ENCODE peak calls at places on chromosomes 13 and 19, in four cellular contexts. M is tibial nerve, T is kidney epithelial cell, D is transverse colon. Z is an unnamed sample.

GRCh38 chr13:66864627-66865026 is 365.5 kb downstream of the PCDH9 start:
- DNase-seq in T (no peak), M (no peak), D (no peak), Z (no peak)

GRCh38 chr19:13959962-13960862 is 7.9 kb downstream of the DCAF15 start:
- DNase-seq in D (no peak), T (no peak), M (no peak), Z (no peak)

GRCh38 chr13:101202590-101202989 is 213.7 kb downstream of the NALCN start:
- DNase-seq in D (no peak), M (no peak), T (no peak), Z (no peak)

GRCh38 chr13:26062853-26063444 is 11.1 kb upstream of the SHISA2 start:
- DNase-seq in T (no peak), D (peak), M (no peak), Z (no peak)

GRCh38 chr13:40666905-40667621 is 622 bp upstream of the FOXO1 start:
- DNase-seq in M (peak), T (no peak), D (peak), Z (no peak)

GRCh38 chr13:46578590-46578975 is 25.6 kb downstream of the LRCH1 start:
- DNase-seq in M (no peak), T (no peak), D (no peak), Z (no peak)

GRCh38 chr13:44064376-44064775 is 184.7 kb downstream of the LACC1 start:
- DNase-seq in D (no peak), T (no peak), M (no peak), Z (no peak)

GRCh38 chr19:57099199-57099661 is 20.6 kb upstream of the USP29 start:
- DNase-seq in M (no peak), D (peak), T (no peak), Z (no peak)

GRCh38 chr19:11678504-11678903 is 60.2 kb downstream of the ZNF823 start:
- DNase-seq in T (no peak), M (no peak), D (no peak), Z (no peak)

GRCh38 chr13:60716296-60716695 is 319.3 kb downstream of the TDRD3 start:
- DNase-seq in D (no peak), T (no peak), M (no peak), Z (no peak)

GRCh38 chr19:10538204-10538603 is 5.5 kb upstream of the ATG4D start:
- DNase-seq in D (no peak), T (no peak), M (no peak), Z (no peak)

GRCh38 chr13:37074703-37075102 is 15.2 kb upstream of the SUPT20H start:
- DNase-seq in T (peak), D (no peak), M (no peak), Z (no peak)

GRCh38 chr19:58563034-58563573 is 4.7 kb upstream of the UBE2M start:
- DNase-seq in M (no peak), D (no peak), T (no peak), Z (no peak)

GRCh38 chr19:6861683-6862286 is 25.6 kb upstream of the ADGRE1 start:
- DNase-seq in D (no peak), T (no peak), M (no peak), Z (no peak)

GRCh38 chr19:19530423-19530804 is 1.7 kb downstream of the YJEFN3 start:
- DNase-seq in D (no peak), M (no peak), T (no peak), Z (no peak)

GRCh38 chr19:34479396-34479795 is 2.2 kb upstream of the WTIP start:
- DNase-seq in D (no peak), T (no peak), M (no peak), Z (no peak)

GRCh38 chr19:2070436-2070827 is 19.4 kb upstream of the MKNK2 start:
- DNase-seq in T (no peak), M (no peak), D (peak), Z (no peak)

GRCh38 chr13:58025821-58026220 is 394.3 kb downstream of the PCDH17 start:
- DNase-seq in T (no peak), M (no peak), D (no peak), Z (peak)

GRCh38 chr19:16025108-16026101 is 50.9 kb upstream of the TPM4 start:
- DNase-seq in M (no peak), T (peak), D (peak), Z (peak)

GRCh38 chr13:41802033-41802683 is 158.8 kb downstream of the VWA8 start:
- DNase-seq in T (no peak), D (no peak), M (no peak), Z (no peak)

GRCh38 chr13:24032252-24032651 is 128.3 kb upstream of the SPATA13 start:
- DNase-seq in D (no peak), T (no peak), M (no peak), Z (peak)

GRCh38 chr13:80504453-80504852 is 163.5 kb upstream of the SPRY2 start:
- DNase-seq in T (no peak), M (no peak), D (no peak), Z (no peak)

GRCh38 chr19:33677745-33678426 is 56.1 kb downstream of the CHST8 start:
- DNase-seq in T (no peak), M (no peak), D (no peak), Z (no peak)

GRCh38 chr19:662207-662961 is 630 bp downstream of the RNF126 start:
- DNase-seq in D (peak), M (no peak), T (no peak), Z (no peak)

GRCh38 chr19:3375221-3376088 is 9.1 kb downstream of the NFIC start:
- DNase-seq in T (no peak), D (peak), M (peak), Z (no peak)

GRCh38 chr19:55836340-55836739 is at the start of gene NLRP4:
- DNase-seq in D (no peak), M (no peak), T (no peak), Z (no peak)

GRCh38 chr13:71864094-71864980 is 2.7 kb downstream of the DACH1 start:
- DNase-seq in D (peak), M (no peak), T (no peak), Z (no peak)

GRCh38 chr19:49020931-49021895 is 2.9 kb downstream of the CGB3 start:
- DNase-seq in D (no peak), M (no peak), T (no peak), Z (no peak)

GRCh38 chr19:48613852-48614435 is 932 bp downstream of the FAM83E start:
- DNase-seq in M (no peak), D (no peak), T (no peak), Z (no peak)

GRCh38 chr19:46019270-46019669 is 3.6 kb downstream of the PGLYRP1 start:
- DNase-seq in M (no peak), T (no peak), D (no peak), Z (no peak)

Z was measured in retinal pigment epithelial cell.